ENCODE peak calls at places on chromosomes 13 and 19, in seven cellular contexts. P is upper lobe of left lung, V is tibial nerve, K is ovary, B is suprapubic skin, E is A549, Y is K562. W is an unnamed sample.

GRCh38 chr19:36489920-36490415 is 607 bp upstream of the ZNF566 start:
- DNase-seq in P (peak), V (no peak), K (peak), B (no peak), E (peak), Y (peak), W (peak)

GRCh38 chr19:31105761-31106160 is 243.5 kb downstream of the TSHZ3 start:
- DNase-seq in P (no peak), V (no peak), K (no peak), B (no peak), E (no peak), Y (no peak), W (no peak)

GRCh38 chr19:10769533-10770491 is 51.9 kb downstream of the DNM2 start:
- DNase-seq in P (peak), V (peak), K (peak), B (no peak), E (no peak), Y (peak), W (peak)

GRCh38 chr19:30064021-30064699 is 122.1 kb downstream of the URI1 start:
- DNase-seq in P (no peak), V (no peak), K (no peak), B (no peak), E (no peak), Y (no peak), W (no peak)

GRCh38 chr13:59266478-59267063 is 897.2 kb downstream of the DIAPH3 start:
- DNase-seq in P (no peak), V (no peak), K (no peak), B (no peak), E (no peak), Y (no peak), W (no peak)

GRCh38 chr19:3459322-3459881 is 20.9 kb downstream of the SMIM24 start:
- DNase-seq in P (peak), V (peak), K (peak), B (peak), E (peak), Y (peak), W (peak)

GRCh38 chr19:50835785-50836542 is 2.6 kb upstream of the KLK15 start:
- DNase-seq in P (peak), V (peak), K (peak), B (no peak), E (peak), Y (peak), W (peak)

GRCh38 chr13:113920606-113921306 is 53.1 kb downstream of the C13orf46 start:
- DNase-seq in P (peak), V (no peak), K (peak), B (peak), E (no peak), Y (no peak), W (no peak)

GRCh38 chr19:2963122-2963521 is 14.2 kb upstream of the TLE6 start:
- DNase-seq in P (no peak), V (no peak), K (no peak), B (no peak), E (no peak), Y (no peak), W (no peak)

GRCh38 chr13:94858856-94859811 is 146.8 kb upstream of the SOX21 start:
- DNase-seq in P (peak), V (peak), K (peak), B (peak), E (no peak), Y (no peak), W (no peak)

GRCh38 chr13:98267080-98267912 is 90.2 kb upstream of the RNF113B start:
- DNase-seq in P (no peak), V (peak), K (no peak), B (no peak), E (no peak), Y (no peak), W (no peak)

GRCh38 chr13:74306496-74306895 is 172.3 kb upstream of the KLF12 start:
- DNase-seq in P (no peak), V (no peak), K (no peak), B (no peak), E (no peak), Y (no peak), W (peak)

GRCh38 chr19:11379857-11380350 is 4.2 kb downstream of the EPOR start:
- DNase-seq in P (no peak), V (no peak), K (no peak), B (no peak), E (no peak), Y (no peak), W (no peak)

GRCh38 chr19:18626906-18627305 is 9.9 kb upstream of the KLHL26 start:
- DNase-seq in P (no peak), V (no peak), K (no peak), B (no peak), E (no peak), Y (no peak), W (no peak)

GRCh38 chr19:18633321-18633720 is 3.5 kb upstream of the KLHL26 start:
- DNase-seq in P (no peak), V (no peak), K (no peak), B (no peak), E (no peak), Y (no peak), W (peak)

GRCh38 chr19:18634612-18635290 is 2.1 kb upstream of the KLHL26 start:
- DNase-seq in P (no peak), V (no peak), K (no peak), B (no peak), E (no peak), Y (no peak), W (no peak)

DNA sequence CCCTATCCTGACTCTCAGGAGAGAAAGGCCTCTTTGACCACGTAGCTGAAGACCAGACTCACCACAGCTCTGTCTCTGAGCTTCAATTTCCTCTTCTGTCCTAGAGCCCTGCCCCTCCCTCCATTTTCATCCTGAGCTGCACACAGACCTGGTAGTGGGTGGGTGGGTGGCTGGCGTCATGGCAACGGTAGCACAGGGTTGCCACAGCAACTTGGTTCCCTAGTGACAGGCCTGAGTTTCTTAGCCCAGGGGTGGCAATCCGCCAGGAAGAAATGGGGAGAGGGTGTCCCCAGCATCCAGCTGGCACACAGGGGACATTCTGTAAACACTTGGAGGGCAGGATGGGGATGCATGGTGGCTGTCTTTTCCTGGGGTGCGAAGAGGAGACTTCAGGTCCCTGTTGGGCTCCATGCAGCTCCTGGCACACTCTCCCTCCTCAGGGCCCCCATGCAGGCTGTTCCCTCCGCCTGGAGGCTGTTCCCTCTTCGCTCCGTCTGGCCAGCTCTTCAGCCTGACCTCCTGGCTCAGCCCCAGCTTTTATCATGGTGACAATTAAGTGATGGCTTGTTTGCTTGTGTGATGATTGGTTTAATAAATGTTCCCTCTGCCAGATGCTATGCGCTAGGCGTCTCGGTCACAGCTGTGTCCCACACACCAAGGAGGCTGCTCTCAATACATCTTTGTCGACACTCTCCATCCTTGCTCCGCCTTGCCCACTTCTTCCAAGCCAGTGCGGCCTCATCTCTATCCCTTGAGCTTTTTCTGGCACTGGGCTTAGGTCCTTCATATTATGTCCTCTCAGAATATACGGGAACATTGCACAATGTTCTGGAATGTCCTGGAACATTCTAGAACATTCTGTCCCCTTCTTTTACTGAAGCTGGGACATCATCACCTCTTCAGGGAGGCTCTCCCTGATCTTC is 7.4 kb upstream of the KLHL26 start:
- DNase-seq in P (peak), V (peak), K (no peak), B (peak), E (no peak), Y (no peak), W (no peak)
- TF ChIP-seq EP300 in P (peak), V (peak), K (peak), B (peak), E (no peak), Y (peak), W (peak)

GRCh38 chr13:84821261-84821660 is 939.0 kb upstream of the SLITRK1 start:
- DNase-seq in P (no peak), V (no peak), K (no peak), B (no peak), E (no peak), Y (no peak), W (peak)

DNA sequence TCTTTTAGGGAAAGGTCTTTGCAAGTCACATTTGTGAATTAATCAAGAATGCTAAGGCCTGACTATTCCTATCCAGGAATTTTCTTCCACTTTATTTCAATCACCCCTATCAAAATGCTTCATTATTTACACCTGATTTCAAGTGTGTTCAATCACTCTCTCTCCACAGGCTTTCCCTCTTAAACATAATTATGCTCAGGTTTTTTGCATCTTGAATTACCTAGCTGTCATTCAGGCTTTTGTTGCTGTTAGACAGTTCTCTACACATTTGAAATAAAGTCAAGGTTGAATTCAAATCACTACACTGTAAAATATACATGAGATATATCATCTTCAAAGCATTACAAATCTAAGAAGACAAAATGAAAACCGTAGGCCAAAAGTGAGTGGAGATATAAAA is 941.3 kb upstream of the SLITRK1 start:
- DNase-seq in P (no peak), V (no peak), K (no peak), B (no peak), E (no peak), Y (no peak), W (no peak)
- TF ChIP-seq EP300 in P (no peak), V (no peak), K (no peak), B (no peak), E (no peak), Y (no peak), W (no peak)

DNA sequence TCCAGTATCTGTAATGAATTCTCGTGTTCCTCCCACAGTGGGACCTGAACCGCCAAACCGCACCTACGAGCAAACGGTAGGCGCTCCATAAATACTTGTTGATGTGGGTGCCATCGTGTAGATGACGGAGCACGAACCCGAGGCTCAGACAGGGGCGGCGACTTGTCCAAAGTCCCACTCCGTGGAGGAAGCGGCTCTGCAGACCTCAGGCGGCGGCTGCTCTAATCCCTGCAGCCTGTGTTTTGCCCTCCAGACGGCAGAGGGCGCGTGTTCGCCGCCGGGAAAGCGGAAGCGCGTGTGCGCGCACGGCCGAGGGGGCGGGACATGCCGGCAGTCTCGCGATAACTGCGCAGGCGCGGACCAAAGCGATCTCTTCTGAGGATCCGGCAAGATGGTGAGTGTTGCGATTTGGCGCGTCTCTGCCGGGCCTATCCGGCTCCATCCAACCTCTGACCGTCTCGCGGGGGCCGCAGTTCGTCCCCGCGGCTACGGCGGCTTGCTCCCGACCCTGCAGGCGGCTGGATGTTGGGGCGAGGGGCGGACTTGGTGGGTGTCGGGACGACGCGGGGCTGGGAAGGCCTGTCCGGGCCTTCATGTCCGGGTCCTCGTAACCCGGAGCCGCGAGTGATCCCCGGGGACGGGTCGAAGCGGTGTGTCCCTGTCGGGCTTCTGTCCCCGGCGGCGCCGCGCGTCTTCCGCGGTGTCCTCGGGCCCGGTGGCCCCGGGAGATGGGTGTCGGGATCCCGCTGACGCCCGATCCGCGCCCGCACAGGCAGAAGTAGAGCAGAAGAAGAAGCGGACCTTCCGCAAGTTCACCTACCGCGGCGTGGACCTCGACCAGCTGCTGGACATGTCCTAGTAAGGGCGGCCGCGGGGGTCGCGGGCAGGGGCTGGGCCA is at the start of gene RPS15:
- DNase-seq in P (peak), V (peak), K (peak), B (peak), E (peak), Y (peak), W (peak)
- TF ChIP-seq EP300 in P (no peak), V (peak), K (no peak), B (no peak), E (no peak), Y (no peak), W (no peak)

GRCh38 chr13:101579291-101579802 is 126.9 kb downstream of the ITGBL1 start:
- DNase-seq in P (no peak), V (no peak), K (no peak), B (no peak), E (no peak), Y (no peak), W (peak)
- TF ChIP-seq EP300 in P (no peak), V (no peak), K (no peak), B (no peak), E (peak), Y (no peak), W (no peak)

GRCh38 chr13:100673831-100674362 is 698 bp downstream of the TMTC4 start:
- DNase-seq in P (peak), V (peak), K (peak), B (no peak), E (peak), Y (peak), W (no peak)

GRCh38 chr13:100673376-100673830 is 1.2 kb downstream of the TMTC4 start:
- DNase-seq in P (no peak), V (no peak), K (peak), B (no peak), E (no peak), Y (peak), W (peak)

GRCh38 chr13:100674363-100674847 is at the start of gene TMTC4:
- DNase-seq in P (no peak), V (no peak), K (no peak), B (no peak), E (no peak), Y (no peak), W (peak)

GRCh38 chr13:100675660-100676129 is 1.1 kb upstream of the TMTC4 start:
- DNase-seq in P (no peak), V (no peak), K (no peak), B (no peak), E (no peak), Y (no peak), W (no peak)

DNA sequence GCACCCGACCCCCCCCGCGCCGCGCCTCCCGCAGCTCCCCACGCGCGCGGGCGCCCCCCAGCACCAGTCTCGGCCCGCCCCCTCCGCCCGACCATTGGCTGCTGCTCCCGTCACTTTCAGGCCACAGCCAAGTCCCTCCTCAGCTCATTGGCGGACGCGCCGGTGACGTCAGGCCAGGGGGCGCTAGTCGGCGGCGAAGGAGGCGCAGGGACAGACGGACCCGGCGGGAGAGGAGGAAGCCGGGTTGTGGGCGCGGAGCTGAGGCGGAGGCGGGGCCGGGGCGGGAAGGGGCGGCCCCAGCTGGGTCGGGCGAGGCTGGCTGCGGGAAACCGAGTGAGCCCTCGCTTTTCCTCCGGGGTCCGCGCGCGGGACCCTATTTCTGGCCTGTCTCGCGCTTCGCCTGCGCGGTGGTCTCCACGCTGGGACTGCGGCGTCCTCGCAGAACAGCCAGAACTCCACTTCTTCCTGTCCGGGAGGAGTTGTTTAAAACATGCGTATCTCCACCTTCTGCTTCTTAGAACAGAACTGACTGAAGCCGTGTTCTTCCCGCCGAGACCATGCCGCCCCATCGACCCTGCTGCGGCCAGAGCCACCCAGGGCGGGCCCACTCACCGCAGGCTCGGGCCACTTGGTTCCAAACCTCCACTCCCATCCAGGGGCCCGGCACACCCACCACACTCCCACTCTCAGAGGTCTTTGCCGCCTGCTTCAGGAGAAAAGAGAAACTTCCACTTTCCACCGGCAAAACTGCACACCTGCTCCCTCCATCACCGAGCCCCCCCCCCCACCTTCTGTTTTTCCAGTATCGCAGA is 459 bp upstream of the TMTC4 start:
- DNase-seq in P (peak), V (peak), K (peak), B (peak), E (peak), Y (peak), W (peak)
- TF ChIP-seq EP300 in P (no peak), V (no peak), K (no peak), B (no peak), E (no peak), Y (no peak), W (no peak)

DNA sequence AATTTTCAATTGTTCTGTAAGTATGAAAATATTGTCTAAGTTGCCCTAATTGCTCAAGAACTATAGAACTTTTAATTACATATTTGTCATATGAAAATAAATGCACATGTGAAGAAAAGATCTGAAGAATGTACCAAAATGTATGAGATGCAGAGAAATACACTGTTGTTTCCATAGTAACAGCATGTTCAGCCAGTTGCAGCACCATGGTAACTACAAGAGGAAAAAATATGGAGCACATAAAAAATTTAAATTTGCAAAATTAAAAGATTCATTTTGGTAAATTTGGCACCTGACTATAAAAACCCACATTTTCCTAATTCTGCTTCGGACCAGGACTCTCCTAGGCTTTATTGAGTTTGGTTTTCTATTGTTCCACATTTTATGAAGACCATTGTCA is 1170.0 kb upstream of the MIR17HG start:
- DNase-seq in P (no peak), V (no peak), K (no peak), B (no peak), E (no peak), Y (no peak), W (no peak)
- TF ChIP-seq EP300 in P (no peak), V (no peak), K (no peak), B (no peak), E (no peak), Y (no peak), W (no peak)

GRCh38 chr19:18135712-18136584 is 17.0 kb upstream of the PIK3R2 start:
- DNase-seq in P (no peak), V (no peak), K (no peak), B (no peak), E (no peak), Y (no peak), W (no peak)
- TF ChIP-seq EP300 in P (no peak), V (no peak), K (no peak), B (no peak), E (no peak), Y (no peak), W (no peak)

DNA sequence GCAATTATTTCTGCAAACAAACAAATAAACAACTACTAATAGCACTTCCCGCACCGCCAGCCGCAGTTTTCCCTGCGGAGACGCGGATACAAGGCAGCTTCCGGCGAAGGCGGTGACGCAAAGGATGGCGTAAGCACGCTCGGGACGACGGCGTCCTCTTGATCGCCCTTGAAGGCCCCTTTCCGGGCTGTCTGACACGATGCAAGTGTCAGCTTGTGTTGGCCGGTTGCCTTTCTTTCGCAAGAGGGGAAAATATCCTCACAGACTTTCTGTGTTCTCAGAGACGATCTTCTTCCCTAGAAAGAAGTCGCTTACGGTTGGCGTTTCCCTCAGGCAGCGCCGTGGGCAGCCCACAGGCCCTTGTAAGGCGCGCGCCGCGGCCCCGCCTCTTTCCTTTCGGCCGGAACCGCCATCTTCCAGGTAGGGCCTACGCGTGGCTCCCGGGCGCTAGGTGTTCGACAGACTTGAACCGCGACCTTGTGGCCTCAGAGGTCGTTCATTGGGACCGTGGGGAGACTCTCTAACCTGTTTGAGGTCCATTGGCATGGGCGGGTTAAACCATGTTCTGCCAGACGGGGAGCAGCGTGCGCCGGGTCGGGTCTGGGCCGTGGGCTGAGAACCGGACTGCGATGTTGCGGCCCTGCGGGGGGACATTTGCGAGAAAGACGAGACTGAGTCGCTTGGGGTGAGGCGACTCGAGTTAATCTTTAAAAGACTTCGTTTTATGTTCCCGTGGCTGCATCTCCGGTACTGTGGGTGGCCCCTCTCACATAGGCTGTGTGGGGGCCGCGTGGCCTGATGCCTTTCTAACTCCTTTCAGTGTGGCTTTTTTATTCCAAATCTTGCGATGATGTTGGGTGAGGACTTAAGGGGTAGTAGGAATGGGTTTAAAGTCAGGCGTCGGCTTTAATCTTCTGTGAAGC is at the start of gene RPL21:
- DNase-seq in P (peak), V (peak), K (peak), B (peak), E (peak), Y (peak), W (peak)
- TF ChIP-seq EP300 in P (peak), V (peak), K (peak), B (peak), E (no peak), Y (no peak), W (no peak)

W was measured in SK-N-SH.